ENCODE peak calls at places on chromosomes 11 and 22, in four cellular contexts. M is HepG2, W is HCT116, L is K562. A is an unnamed sample.

GRCh38 chr11:4187055-4187988 is 92.7 kb downstream of the RRM1 start:
- DNase-seq in M (peak), W (peak), L (peak), A (peak)

GRCh38 chr11:18536195-18536594 is 9.5 kb upstream of the TSG101 start:
- DNase-seq in M (no peak), W (no peak), L (no peak), A (no peak)

GRCh38 chr11:35375332-35376125 is 43.8 kb downstream of the SLC1A2 start:
- DNase-seq in M (no peak), W (no peak), L (no peak), A (no peak)

GRCh38 chr22:31861226-31861840 is 83.0 kb upstream of the YWHAH start:
- DNase-seq in M (no peak), W (no peak), L (no peak), A (no peak)

GRCh38 chr11:65489061-65489705 is 9.7 kb upstream of the MALAT1 start:
- DNase-seq in M (peak), W (no peak), L (no peak), A (no peak)

GRCh38 chr11:61587951-61588695 is 7.2 kb upstream of the SYT7 start:
- DNase-seq in M (no peak), W (peak), L (peak), A (no peak)

GRCh38 chr11:40542821-40543220 is 916.6 kb downstream of the LRRC4C start:
- DNase-seq in M (no peak), W (no peak), L (no peak), A (no peak)

GRCh38 chr11:8532475-8532874 is 61.6 kb downstream of the STK33 start:
- DNase-seq in M (no peak), W (no peak), L (no peak), A (no peak)

GRCh38 chr22:42562282-42562681 is 8.5 kb downstream of the SERHL2 start:
- DNase-seq in M (peak), W (no peak), L (no peak), A (no peak)

GRCh38 chr11:114160884-114161283 is 101.4 kb downstream of the ZBTB16 start:
- DNase-seq in M (no peak), W (no peak), L (no peak), A (no peak)

GRCh38 chr11:70233511-70233919 is 30.4 kb downstream of the FADD start:
- DNase-seq in M (peak), W (peak), L (peak), A (peak)

GRCh38 chr11:76625787-76626186 is 44.8 kb downstream of the LRRC32 start:
- DNase-seq in M (no peak), W (no peak), L (no peak), A (no peak)

GRCh38 chr11:74185695-74186094 is 14.6 kb downstream of the PPME1 start:
- DNase-seq in M (no peak), W (no peak), L (no peak), A (no peak)

GRCh38 chr11:75633409-75634011 is 35.3 kb downstream of the MAP6 start:
- DNase-seq in M (no peak), W (no peak), L (no peak), A (no peak)

GRCh38 chr11:26580929-26581328 is 8.9 kb upstream of the MUC15 start:
- DNase-seq in M (no peak), W (no peak), L (no peak), A (no peak)

GRCh38 chr11:131668867-131669780 is 298.7 kb downstream of the NTM start:
- DNase-seq in M (peak), W (peak), L (peak), A (no peak)

GRCh38 chr22:45285431-45286058 is 796 bp downstream of the UPK3A start:
- DNase-seq in M (no peak), W (no peak), L (no peak), A (no peak)

GRCh38 chr22:22787805-22788459 is 99.7 kb upstream of the IGLL5 start:
- DNase-seq in M (peak), W (peak), L (peak), A (peak)

GRCh38 chr11:116527180-116527991 is 245.4 kb downstream of the BUD13 start:
- DNase-seq in M (no peak), W (no peak), L (no peak), A (no peak)

GRCh38 chr11:15893080-15893492 is 463.3 kb downstream of the SOX6 start:
- DNase-seq in M (no peak), W (no peak), L (no peak), A (no peak)

GRCh38 chr11:15896544-15896943 is 459.8 kb downstream of the SOX6 start:
- DNase-seq in M (no peak), W (no peak), L (no peak), A (no peak)

GRCh38 chr11:15896026-15896425 is 460.3 kb downstream of the SOX6 start:
- DNase-seq in M (no peak), W (no peak), L (no peak), A (no peak)

GRCh38 chr11:15901046-15901445 is 455.3 kb downstream of the SOX6 start:
- DNase-seq in M (peak), W (no peak), L (no peak), A (no peak)

DNA sequence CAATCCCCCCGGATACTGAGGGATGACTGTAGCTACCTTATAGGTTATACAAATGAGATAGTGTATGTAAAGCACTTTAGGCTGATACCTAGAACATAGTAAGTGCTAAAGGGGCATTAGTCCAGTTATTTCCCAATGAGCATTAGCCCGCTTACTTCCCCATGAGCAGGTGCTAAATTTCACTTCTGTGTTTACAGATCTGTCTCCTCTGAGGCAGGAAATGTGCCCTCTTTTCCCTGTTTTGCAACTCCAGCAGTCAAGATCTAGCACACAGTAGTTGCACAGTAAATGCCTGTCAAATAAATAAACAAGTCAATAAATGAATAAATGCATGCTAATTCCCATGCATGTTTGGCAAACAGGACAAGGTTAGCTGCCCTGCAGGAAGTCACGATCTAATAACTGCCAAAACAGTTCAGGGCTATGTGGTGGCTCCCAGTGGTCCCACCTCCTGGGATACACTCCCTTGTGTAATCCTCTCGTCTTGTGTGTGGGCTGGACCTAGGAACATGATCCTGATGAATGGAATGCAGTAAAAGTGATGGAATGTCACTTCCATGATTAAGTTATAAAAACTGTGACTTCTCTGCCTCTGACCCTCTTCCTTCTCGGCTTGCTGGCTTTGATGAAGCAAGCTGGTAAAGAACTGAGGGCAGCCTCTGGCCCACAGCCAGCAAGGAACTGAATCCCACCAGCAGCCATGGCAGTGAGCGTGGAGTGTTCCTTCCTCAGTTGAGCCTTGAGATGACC is 459.0 kb downstream of the SOX6 start:
- DNase-seq in M (no peak), W (no peak), L (no peak), A (no peak)
- TF ChIP-seq SIN3A in M (no peak), W (no peak), L (no peak), A (no peak)

DNA sequence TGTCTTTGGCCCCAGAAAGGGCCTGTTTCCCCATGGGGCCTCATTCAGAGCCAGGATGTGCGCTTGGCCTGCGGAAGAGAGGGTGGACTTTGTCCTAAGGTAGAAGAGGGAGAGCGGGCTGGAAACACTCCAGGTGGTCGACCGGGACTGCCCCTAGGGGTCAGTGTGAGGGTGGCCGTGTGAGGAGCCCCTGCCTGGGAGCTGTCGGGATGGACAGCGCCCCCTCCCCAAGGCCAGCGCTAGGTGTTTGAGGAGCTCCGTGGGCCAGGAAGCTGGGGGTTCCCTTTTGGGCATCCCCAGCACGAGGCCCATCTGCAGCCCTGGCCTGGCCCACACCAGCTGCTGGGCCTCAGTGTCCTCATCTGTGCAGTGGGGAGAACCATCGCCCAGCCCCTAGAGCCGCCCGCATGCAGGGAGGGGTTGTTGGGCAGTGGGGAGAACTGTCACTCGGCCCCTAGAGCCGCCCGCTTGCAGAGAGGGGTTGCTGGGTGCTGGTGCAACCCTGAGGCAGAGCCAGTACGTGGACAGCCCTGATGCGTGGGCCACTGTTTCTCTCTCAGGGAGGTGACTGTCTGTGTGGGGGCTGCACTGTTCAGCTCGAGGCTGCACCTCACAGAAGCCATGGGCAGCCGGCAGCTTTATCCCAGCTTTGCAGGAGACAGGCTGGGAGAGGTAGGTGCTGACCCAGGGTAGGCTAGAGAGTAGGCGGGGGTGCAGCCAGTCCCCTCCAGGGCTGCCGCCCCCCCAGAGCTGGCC is 1319.9 kb downstream of the BRD1 start:
- DNase-seq in M (peak), W (no peak), L (no peak), A (no peak)
- TF ChIP-seq TCF7L2 in M (no peak), W (no peak), L (no peak), A (no peak)

GRCh38 chr11:71240865-71241691 is 11.3 kb downstream of the SHANK2 start:
- DNase-seq in M (peak), W (no peak), L (no peak), A (no peak)
- TF ChIP-seq SIN3A in M (peak), W (no peak), L (no peak), A (no peak)

DNA sequence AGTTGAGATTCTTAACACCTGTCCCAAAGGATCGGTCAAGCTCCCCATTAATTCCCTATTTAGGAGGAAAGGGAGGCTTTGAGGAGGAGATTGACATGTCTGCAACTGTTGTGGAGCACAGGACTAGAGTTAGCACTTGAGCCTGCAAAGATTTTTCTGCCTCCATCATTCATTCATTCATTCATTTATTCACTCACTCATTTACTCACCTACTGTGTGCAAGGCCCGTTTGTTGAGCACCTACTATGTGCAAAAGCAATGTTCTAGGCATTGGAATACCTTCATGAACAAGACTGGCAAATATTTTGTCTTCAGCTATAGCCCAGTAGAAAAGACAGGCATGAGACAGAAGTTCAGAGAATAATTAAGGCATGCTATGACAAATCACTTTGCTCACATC is 43.2 kb upstream of the CD82 start:
- DNase-seq in M (no peak), W (no peak), L (no peak), A (no peak)
- TF ChIP-seq TCF7L2 in M (no peak), W (no peak), L (no peak), A (no peak)

DNA sequence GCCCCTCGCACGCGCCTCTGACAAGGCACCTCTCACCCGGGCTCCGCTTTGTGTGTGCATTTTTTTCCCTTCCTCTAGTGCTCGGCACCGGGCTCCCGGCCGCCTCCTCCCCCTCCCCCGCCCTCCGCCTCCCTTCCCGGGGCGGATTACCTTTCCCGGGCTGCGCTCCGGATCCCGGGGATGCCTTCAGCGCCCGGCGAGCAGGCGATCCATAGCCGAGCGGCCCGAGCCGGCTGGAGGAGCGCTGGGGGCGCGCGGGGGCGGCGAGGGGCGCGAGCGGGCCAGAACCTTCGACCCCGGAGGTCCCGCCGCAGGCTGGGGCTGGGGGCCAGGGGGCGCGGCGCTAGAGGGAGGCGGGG is 282 bp downstream of the MPPED2 start:
- DNase-seq in M (no peak), W (no peak), L (no peak), A (no peak)
- TF ChIP-seq SIN3A in M (no peak), W (no peak), L (no peak), A (no peak)

GRCh38 chr22:24247011-24247507 is 2.2 kb upstream of the GGT5 start:
- DNase-seq in M (no peak), W (no peak), L (no peak), A (no peak)
- TF ChIP-seq TCF7L2 in M (no peak), W (no peak), L (no peak), A (no peak)